ENCODE peak calls at places on chromosomes 11 and 22, in eight cellular contexts. One of them, this sample, is unnamed. For H3K27me3, the result is how much of the 10 kb centered on the place peaks cover.

GRCh38 chr22:45163074-45163416 is 680 bp upstream of the NUP50 start:
- DNase-seq in CD8-positive, alpha-beta memory T cell: no peak
- DNase-seq in left ventricle myocardium inferior: no peak
- DNase-seq in IMR-90: peak
- DNase-seq in neural progenitor cell: peak
- DNase-seq in tibial artery: no peak
- DNase-seq in uterus: no peak
- DNase-seq in tibial nerve: no peak
- DNase-seq in this sample: no peak

GRCh38 chr22:41555325-41555724 is 5.5 kb upstream of the CSDC2 start:
- DNase-seq in neural progenitor cell: no peak
- DNase-seq in CD8-positive, alpha-beta memory T cell: no peak
- DNase-seq in IMR-90: no peak
- DNase-seq in uterus: peak
- DNase-seq in tibial artery: no peak
- DNase-seq in left ventricle myocardium inferior: no peak
- DNase-seq in tibial nerve: no peak
- DNase-seq in this sample: no peak

GRCh38 chr22:46815896-46816721 is 53.7 kb downstream of the TBC1D22A start:
- DNase-seq in IMR-90: peak
- DNase-seq in CD8-positive, alpha-beta memory T cell: no peak
- DNase-seq in neural progenitor cell: no peak
- DNase-seq in tibial artery: no peak
- DNase-seq in tibial nerve: no peak
- DNase-seq in uterus: no peak
- DNase-seq in left ventricle myocardium inferior: no peak
- DNase-seq in this sample: peak

GRCh38 chr22:43152355-43153071 is 1.2 kb downstream of the TSPO start:
- DNase-seq in CD8-positive, alpha-beta memory T cell: peak
- DNase-seq in tibial artery: peak
- DNase-seq in uterus: peak
- DNase-seq in tibial nerve: peak
- DNase-seq in neural progenitor cell: no peak
- DNase-seq in IMR-90: peak
- DNase-seq in left ventricle myocardium inferior: peak
- DNase-seq in this sample: peak

GRCh38 chr11:123566852-123567251 is 87.6 kb downstream of the SCN3B start:
- DNase-seq in neural progenitor cell: no peak
- DNase-seq in CD8-positive, alpha-beta memory T cell: no peak
- DNase-seq in tibial artery: no peak
- DNase-seq in tibial nerve: no peak
- DNase-seq in left ventricle myocardium inferior: no peak
- DNase-seq in IMR-90: no peak
- DNase-seq in uterus: no peak
- DNase-seq in this sample: no peak

GRCh38 chr11:36333897-36334296 is 37.8 kb downstream of the PRR5L start:
- DNase-seq in IMR-90: peak
- DNase-seq in tibial nerve: no peak
- DNase-seq in neural progenitor cell: peak
- DNase-seq in uterus: no peak
- DNase-seq in CD8-positive, alpha-beta memory T cell: no peak
- DNase-seq in left ventricle myocardium inferior: no peak
- DNase-seq in tibial artery: no peak
- DNase-seq in this sample: no peak

GRCh38 chr11:12137005-12137690 is 26.8 kb downstream of the MICAL2 start:
- DNase-seq in IMR-90: no peak
- DNase-seq in left ventricle myocardium inferior: no peak
- DNase-seq in uterus: no peak
- DNase-seq in tibial nerve: no peak
- DNase-seq in tibial artery: no peak
- DNase-seq in neural progenitor cell: no peak
- DNase-seq in CD8-positive, alpha-beta memory T cell: no peak
- DNase-seq in this sample: no peak

GRCh38 chr11:27390959-27391326 is 27.9 kb upstream of the CCDC34 start:
- DNase-seq in uterus: no peak
- DNase-seq in left ventricle myocardium inferior: no peak
- DNase-seq in CD8-positive, alpha-beta memory T cell: no peak
- DNase-seq in neural progenitor cell: no peak
- DNase-seq in tibial artery: no peak
- DNase-seq in tibial nerve: no peak
- DNase-seq in IMR-90: peak
- DNase-seq in this sample: no peak

GRCh38 chr11:100936781-100937180 is 192.8 kb downstream of the PGR start:
- DNase-seq in left ventricle myocardium inferior: no peak
- DNase-seq in CD8-positive, alpha-beta memory T cell: no peak
- DNase-seq in uterus: no peak
- DNase-seq in tibial artery: no peak
- DNase-seq in IMR-90: no peak
- DNase-seq in neural progenitor cell: no peak
- DNase-seq in tibial nerve: no peak
- DNase-seq in this sample: no peak

GRCh38 chr11:69385466-69385820 is 91.5 kb downstream of the MYEOV start:
- DNase-seq in IMR-90: no peak
- DNase-seq in tibial artery: no peak
- DNase-seq in CD8-positive, alpha-beta memory T cell: peak
- DNase-seq in left ventricle myocardium inferior: no peak
- DNase-seq in tibial nerve: no peak
- DNase-seq in neural progenitor cell: no peak
- DNase-seq in uterus: no peak
- DNase-seq in this sample: no peak

GRCh38 chr11:80844110-80844509 is 1403.3 kb upstream of the TENM4 start:
- DNase-seq in uterus: no peak
- DNase-seq in left ventricle myocardium inferior: no peak
- DNase-seq in tibial nerve: no peak
- DNase-seq in CD8-positive, alpha-beta memory T cell: no peak
- DNase-seq in tibial artery: no peak
- DNase-seq in neural progenitor cell: peak
- DNase-seq in IMR-90: no peak
- DNase-seq in this sample: no peak

GRCh38 chr22:46087816-46088277 is 62.5 kb upstream of the PPARA start:
- DNase-seq in uterus: peak
- DNase-seq in neural progenitor cell: peak
- DNase-seq in CD8-positive, alpha-beta memory T cell: no peak
- DNase-seq in left ventricle myocardium inferior: peak
- DNase-seq in tibial nerve: peak
- DNase-seq in tibial artery: peak
- DNase-seq in IMR-90: peak
- DNase-seq in this sample: peak

GRCh38 chr11:46710821-46711269 is 8.2 kb upstream of the F2 start:
- DNase-seq in neural progenitor cell: no peak
- DNase-seq in left ventricle myocardium inferior: peak
- DNase-seq in tibial artery: peak
- DNase-seq in tibial nerve: peak
- DNase-seq in uterus: peak
- DNase-seq in IMR-90: peak
- DNase-seq in CD8-positive, alpha-beta memory T cell: no peak
- DNase-seq in this sample: peak

GRCh38 chr22:33013051-33013450 is 45.1 kb downstream of the SYN3 start:
- DNase-seq in tibial nerve: no peak
- DNase-seq in IMR-90: no peak
- DNase-seq in neural progenitor cell: no peak
- DNase-seq in CD8-positive, alpha-beta memory T cell: no peak
- DNase-seq in left ventricle myocardium inferior: no peak
- DNase-seq in uterus: no peak
- DNase-seq in tibial artery: no peak
- DNase-seq in this sample: no peak

GRCh38 chr11:69245041-69245440 is 48.9 kb upstream of the MYEOV start:
- DNase-seq in CD8-positive, alpha-beta memory T cell: no peak
- DNase-seq in tibial artery: no peak
- DNase-seq in IMR-90: no peak
- DNase-seq in neural progenitor cell: no peak
- DNase-seq in tibial nerve: no peak
- DNase-seq in uterus: no peak
- DNase-seq in left ventricle myocardium inferior: no peak
- DNase-seq in this sample: no peak

GRCh38 chr11:92886243-92886905 is 83.1 kb upstream of the MTNR1B start:
- DNase-seq in neural progenitor cell: peak
- DNase-seq in tibial nerve: peak
- DNase-seq in uterus: peak
- DNase-seq in left ventricle myocardium inferior: no peak
- DNase-seq in IMR-90: peak
- DNase-seq in tibial artery: no peak
- DNase-seq in CD8-positive, alpha-beta memory T cell: no peak
- DNase-seq in this sample: no peak

DNA sequence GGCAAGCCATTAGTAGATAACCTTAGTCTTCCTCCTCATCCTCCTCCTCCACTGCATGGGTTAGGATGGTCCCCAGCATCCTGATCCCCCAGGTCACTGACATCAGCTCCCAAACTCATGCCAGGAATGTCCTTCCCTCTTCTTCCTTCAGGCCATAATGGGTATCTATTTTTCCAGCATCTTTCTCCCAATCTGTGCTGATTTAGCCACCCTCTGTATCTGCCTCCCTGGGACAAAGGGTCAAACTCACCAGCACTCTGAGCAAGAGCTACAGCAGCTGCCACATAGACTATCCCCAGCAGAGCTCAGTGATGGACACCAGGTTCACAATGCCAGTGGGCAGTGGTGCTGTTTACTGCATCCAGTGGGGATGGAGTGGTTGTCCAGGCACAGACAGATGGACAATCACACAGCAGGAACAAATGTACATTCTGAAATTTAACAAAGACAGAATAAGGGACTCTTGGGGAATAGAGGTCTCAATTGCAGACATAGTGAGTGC is 115.2 kb upstream of the TOP3B start:
- DNase-seq in left ventricle myocardium inferior: no peak
- DNase-seq in tibial nerve: no peak
- DNase-seq in CD8-positive, alpha-beta memory T cell: no peak
- DNase-seq in uterus: no peak
- DNase-seq in tibial artery: no peak
- DNase-seq in neural progenitor cell: no peak
- DNase-seq in IMR-90: no peak
- DNase-seq in this sample: no peak
- H3K27me3 ChIP-seq in left ventricle myocardium inferior: half or more
- H3K27me3 ChIP-seq in tibial nerve: under half
- H3K27me3 ChIP-seq in CD8-positive, alpha-beta memory T cell: under half
- H3K27me3 ChIP-seq in uterus: under half
- H3K27me3 ChIP-seq in tibial artery: under half
- H3K27me3 ChIP-seq in neural progenitor cell: half or more
- H3K27me3 ChIP-seq in IMR-90: under half
- H3K27me3 ChIP-seq in this sample: under half

DNA sequence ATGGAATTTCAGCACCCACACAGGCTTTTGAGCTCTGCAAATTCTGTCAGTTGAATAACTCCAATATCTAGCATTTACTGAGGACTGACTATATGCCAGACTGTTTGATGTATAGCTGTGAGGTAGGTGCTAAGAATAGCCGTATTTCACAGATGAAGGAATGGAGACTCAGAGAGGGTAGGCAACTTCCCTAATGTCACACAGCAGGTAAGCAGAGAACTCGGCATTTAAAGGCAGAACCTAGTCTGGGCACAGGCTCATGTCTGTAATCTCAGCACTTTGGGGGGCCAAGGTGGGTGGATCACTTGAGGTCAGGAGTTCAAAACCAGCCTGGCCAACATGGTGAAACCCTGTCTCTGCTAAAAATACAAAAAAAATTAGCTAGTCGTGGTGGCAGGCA is 184.1 kb downstream of the BCR start:
- DNase-seq in neural progenitor cell: no peak
- DNase-seq in CD8-positive, alpha-beta memory T cell: no peak
- DNase-seq in tibial artery: no peak
- DNase-seq in tibial nerve: no peak
- DNase-seq in left ventricle myocardium inferior: no peak
- DNase-seq in IMR-90: no peak
- DNase-seq in uterus: no peak
- DNase-seq in this sample: no peak
- H3K27me3 ChIP-seq in neural progenitor cell: under half
- H3K27me3 ChIP-seq in CD8-positive, alpha-beta memory T cell: under half
- H3K27me3 ChIP-seq in tibial artery: under half
- H3K27me3 ChIP-seq in tibial nerve: under half
- H3K27me3 ChIP-seq in left ventricle myocardium inferior: half or more
- H3K27me3 ChIP-seq in IMR-90: under half
- H3K27me3 ChIP-seq in uterus: under half
- H3K27me3 ChIP-seq in this sample: under half

DNA sequence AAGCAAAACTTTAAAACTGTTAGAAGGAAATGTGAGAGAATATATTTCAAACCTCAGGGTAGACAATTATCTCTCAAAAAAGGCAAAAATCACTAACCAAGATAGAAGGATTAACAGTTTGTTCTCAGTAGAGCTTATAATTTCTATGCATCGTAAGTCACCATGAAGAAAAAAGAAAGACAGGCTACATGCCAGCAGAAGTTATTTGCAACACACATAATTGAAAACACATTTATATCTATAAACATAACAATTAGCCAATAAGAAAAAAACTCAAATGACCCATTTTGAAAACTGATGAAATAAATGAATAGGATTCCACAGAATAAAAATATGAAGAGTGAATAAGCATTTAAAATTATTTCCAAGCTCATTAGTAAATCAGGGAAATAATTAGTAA is 24.4 kb upstream of the SNX19 start:
- DNase-seq in CD8-positive, alpha-beta memory T cell: no peak
- DNase-seq in left ventricle myocardium inferior: no peak
- DNase-seq in tibial artery: no peak
- DNase-seq in tibial nerve: no peak
- DNase-seq in neural progenitor cell: no peak
- DNase-seq in uterus: no peak
- DNase-seq in IMR-90: peak
- DNase-seq in this sample: no peak
- H3K27me3 ChIP-seq in CD8-positive, alpha-beta memory T cell: under half
- H3K27me3 ChIP-seq in left ventricle myocardium inferior: under half
- H3K27me3 ChIP-seq in tibial artery: under half
- H3K27me3 ChIP-seq in tibial nerve: under half
- H3K27me3 ChIP-seq in neural progenitor cell: under half
- H3K27me3 ChIP-seq in uterus: under half
- H3K27me3 ChIP-seq in IMR-90: under half
- H3K27me3 ChIP-seq in this sample: under half

GRCh38 chr11:79030448-79030847 is 410.4 kb downstream of the TENM4 start:
- DNase-seq in left ventricle myocardium inferior: no peak
- DNase-seq in CD8-positive, alpha-beta memory T cell: no peak
- DNase-seq in tibial nerve: no peak
- DNase-seq in IMR-90: no peak
- DNase-seq in uterus: peak
- DNase-seq in tibial artery: no peak
- DNase-seq in neural progenitor cell: no peak
- DNase-seq in this sample: no peak

GRCh38 chr11:79039122-79039521 is 401.7 kb downstream of the TENM4 start:
- DNase-seq in left ventricle myocardium inferior: no peak
- DNase-seq in tibial nerve: no peak
- DNase-seq in tibial artery: no peak
- DNase-seq in neural progenitor cell: no peak
- DNase-seq in IMR-90: peak
- DNase-seq in uterus: no peak
- DNase-seq in CD8-positive, alpha-beta memory T cell: no peak
- DNase-seq in this sample: no peak

GRCh38 chr11:79028214-79028613 is 412.6 kb downstream of the TENM4 start:
- DNase-seq in uterus: no peak
- DNase-seq in CD8-positive, alpha-beta memory T cell: no peak
- DNase-seq in left ventricle myocardium inferior: no peak
- DNase-seq in tibial artery: no peak
- DNase-seq in IMR-90: no peak
- DNase-seq in neural progenitor cell: no peak
- DNase-seq in tibial nerve: no peak
- DNase-seq in this sample: no peak

DNA sequence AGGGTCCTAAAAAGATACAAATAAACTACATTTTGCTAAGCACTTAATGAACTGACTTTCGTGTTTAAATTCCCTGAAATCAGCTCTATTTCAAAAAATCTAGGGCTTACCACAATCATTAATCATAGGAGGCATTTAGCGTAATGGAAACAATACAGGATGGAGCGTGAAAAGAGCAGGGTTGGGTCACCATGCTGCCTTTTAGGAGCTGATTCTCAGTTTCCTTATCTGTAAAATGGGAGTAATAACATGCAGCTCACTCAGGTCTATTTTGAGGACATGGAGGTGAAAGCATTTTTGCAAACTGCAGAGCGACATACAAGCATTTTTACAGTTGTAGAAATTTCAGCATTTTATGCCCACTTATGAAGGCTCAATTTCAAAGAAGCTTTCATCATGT is 407.0 kb downstream of the TENM4 start:
- DNase-seq in left ventricle myocardium inferior: no peak
- DNase-seq in IMR-90: no peak
- DNase-seq in CD8-positive, alpha-beta memory T cell: no peak
- DNase-seq in uterus: no peak
- DNase-seq in tibial artery: no peak
- DNase-seq in neural progenitor cell: no peak
- DNase-seq in tibial nerve: no peak
- DNase-seq in this sample: no peak
- H3K27me3 ChIP-seq in left ventricle myocardium inferior: half or more
- H3K27me3 ChIP-seq in IMR-90: under half
- H3K27me3 ChIP-seq in CD8-positive, alpha-beta memory T cell: under half
- H3K27me3 ChIP-seq in uterus: under half
- H3K27me3 ChIP-seq in tibial artery: under half
- H3K27me3 ChIP-seq in neural progenitor cell: under half
- H3K27me3 ChIP-seq in tibial nerve: under half
- H3K27me3 ChIP-seq in this sample: under half

This sample was measured in aorta.